ENCODE peak calls at places on chromosomes 11 and 22, in four cellular contexts. R is A549, S is HepG2, H is GM12878. Q is an unnamed sample.
A peak's percentile ranks its signal among the peaks of the same experiment; 100 is the strongest.

GRCh38 chr22:28222976-28223375 is 303.9 kb upstream of the PITPNB start:
- DNase-seq in R (no peak), S (no peak), H (no peak), Q (no peak)

GRCh38 chr22:48088226-48088625 is 1325.8 kb downstream of the TBC1D22A start:
- DNase-seq in R (no peak), S (no peak), H (no peak), Q (no peak)

GRCh38 chr11:133978816-133979215 is 22.0 kb upstream of the IGSF9B start:
- DNase-seq in R (no peak), S (no peak), H (no peak), Q (no peak)

GRCh38 chr11:71202966-71203365 is 49.4 kb downstream of the SHANK2 start:
- DNase-seq in R (no peak), S (no peak), H (no peak), Q (no peak)

GRCh38 chr11:78662811-78663210 is 88.1 kb upstream of the NARS2 start:
- DNase-seq in R (no peak), S (no peak), H (no peak), Q (no peak)

GRCh38 chr11:32435511-32435946 is at the start of gene WT1:
- DNase-seq in R (peak; percentile 64), S (no peak), H (no peak), Q (peak; percentile 90)

GRCh38 chr11:118834428-118835028 is 43.6 kb upstream of the DDX6 start:
- DNase-seq in R (no peak), S (no peak), H (no peak), Q (no peak)

GRCh38 chr11:65445101-65445603 is 22.6 kb downstream of the NEAT1 start:
- DNase-seq in R (no peak), S (no peak), H (no peak), Q (no peak)

GRCh38 chr11:73234403-73235181 is 16.5 kb downstream of the P2RY2 start:
- DNase-seq in R (no peak), S (no peak), H (no peak), Q (no peak)

GRCh38 chr22:27911329-27911728 is 7.7 kb downstream of the PITPNB start:
- DNase-seq in R (no peak), S (no peak), H (no peak), Q (no peak)

GRCh38 chr11:16920559-16920958 is 93.7 kb downstream of the PLEKHA7 start:
- DNase-seq in R (no peak), S (no peak), H (no peak), Q (no peak)

GRCh38 chr11:93849751-93850584 is 450 bp downstream of the VSTM5 start:
- DNase-seq in R (peak; percentile 11), S (no peak), H (no peak), Q (peak; percentile 41)

GRCh38 chr22:23685205-23685784 is 5.5 kb upstream of the RGL4 start:
- DNase-seq in R (no peak), S (no peak), H (no peak), Q (peak; percentile 24)

GRCh38 chr11:4578624-4579023 is 2.9 kb upstream of the OR52I2 start:
- DNase-seq in R (no peak), S (no peak), H (no peak), Q (no peak)

GRCh38 chr22:30246962-30247376 is 410 bp upstream of the LIF start:
- DNase-seq in R (no peak), S (no peak), H (no peak), Q (no peak)

GRCh38 chr11:116984589-116984988 is 113.6 kb downstream of the SIK3 start:
- DNase-seq in R (no peak), S (no peak), H (no peak), Q (no peak)

GRCh38 chr11:8758619-8759169 is 76.1 kb downstream of the RPL27A start:
- DNase-seq in R (no peak), S (no peak), H (no peak), Q (no peak)

GRCh38 chr11:70089631-70090030 is 11.5 kb downstream of the ANO1 start:
- DNase-seq in R (no peak), S (no peak), H (no peak), Q (no peak)

GRCh38 chr11:69588270-69588669 is 52.7 kb upstream of the CCND1 start:
- DNase-seq in R (peak; percentile 66), S (peak; percentile 28), H (no peak), Q (no peak)

GRCh38 chr22:45907996-45908395 is 69.0 kb downstream of the WNT7B start:
- DNase-seq in R (no peak), S (no peak), H (no peak), Q (no peak)

GRCh38 chr22:45905326-45905923 is 71.5 kb downstream of the WNT7B start:
- DNase-seq in R (no peak), S (no peak), H (no peak), Q (no peak)

GRCh38 chr22:45906946-45907345 is 70.0 kb downstream of the WNT7B start:
- DNase-seq in R (no peak), S (no peak), H (no peak), Q (no peak)

GRCh38 chr22:45907378-45907777 is 69.6 kb downstream of the WNT7B start:
- DNase-seq in R (no peak), S (no peak), H (no peak), Q (no peak)

GRCh38 chr22:45905924-45906865 is 70.8 kb downstream of the WNT7B start:
- DNase-seq in R (no peak), S (no peak), H (no peak), Q (no peak)
- TF ChIP-seq SMC3 in R (no peak), S (no peak), H (no peak), Q (no peak)

DNA sequence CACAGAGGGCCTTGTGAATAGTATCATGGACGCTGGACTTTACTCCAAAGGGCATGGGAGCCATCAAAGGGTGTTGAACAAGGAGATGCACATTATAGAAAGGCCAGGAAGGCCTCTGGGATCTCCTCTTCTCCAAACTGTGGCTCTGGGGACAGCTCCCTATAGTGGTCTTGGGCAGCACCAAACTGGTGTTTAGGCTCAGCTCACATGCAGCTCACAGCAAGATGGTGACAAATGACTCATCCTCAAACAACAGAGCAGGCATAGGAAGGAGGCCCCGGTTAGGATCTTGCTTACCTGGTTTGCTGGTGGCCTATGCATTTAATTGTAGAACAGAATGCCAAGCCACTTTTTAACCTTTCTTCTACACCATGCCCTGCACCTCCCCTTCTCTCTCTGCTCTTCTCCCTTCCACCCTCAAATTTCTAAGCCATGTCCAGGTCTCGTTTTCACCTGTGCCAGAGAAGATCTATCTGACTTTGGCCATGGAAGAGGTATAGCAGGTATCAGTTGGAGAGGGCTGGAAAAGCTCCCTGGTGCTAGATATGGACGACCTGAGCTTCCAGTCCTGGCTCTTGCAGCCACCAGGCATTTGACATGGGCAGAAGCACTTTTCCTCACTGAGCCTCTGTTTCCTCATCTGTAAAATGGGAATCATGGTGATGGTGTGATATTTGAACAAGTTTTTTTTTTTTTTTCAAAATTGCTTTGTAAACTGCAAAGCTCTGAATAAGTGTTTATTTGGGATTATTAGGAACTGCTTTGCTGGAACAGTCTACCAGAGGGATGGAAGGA is 14.4 kb upstream of the EHF start:
- DNase-seq in R (no peak), S (peak; percentile 30), H (no peak), Q (no peak)
- TF ChIP-seq JUNB in R (no peak), S (no peak), H (no peak), Q (no peak)

GRCh38 chr11:57514538-57515331 is 767 bp downstream of the SLC43A1 start:
- DNase-seq in R (no peak), S (peak; percentile 46), H (no peak), Q (peak; percentile 76)
- TF ChIP-seq SMC3 in R (no peak), S (no peak), H (no peak), Q (no peak)

GRCh38 chr11:76453248-76453647 is 8.4 kb downstream of the EMSY start:
- DNase-seq in R (no peak), S (no peak), H (no peak), Q (no peak)

GRCh38 chr11:76459299-76459698 is 14.5 kb downstream of the EMSY start:
- DNase-seq in R (peak; percentile 30), S (no peak), H (no peak), Q (peak; percentile 20)

GRCh38 chr11:76456571-76456970 is 11.8 kb downstream of the EMSY start:
- DNase-seq in R (no peak), S (no peak), H (no peak), Q (no peak)

GRCh38 chr11:76455331-76455730 is 10.5 kb downstream of the EMSY start:
- DNase-seq in R (no peak), S (no peak), H (no peak), Q (no peak)

DNA sequence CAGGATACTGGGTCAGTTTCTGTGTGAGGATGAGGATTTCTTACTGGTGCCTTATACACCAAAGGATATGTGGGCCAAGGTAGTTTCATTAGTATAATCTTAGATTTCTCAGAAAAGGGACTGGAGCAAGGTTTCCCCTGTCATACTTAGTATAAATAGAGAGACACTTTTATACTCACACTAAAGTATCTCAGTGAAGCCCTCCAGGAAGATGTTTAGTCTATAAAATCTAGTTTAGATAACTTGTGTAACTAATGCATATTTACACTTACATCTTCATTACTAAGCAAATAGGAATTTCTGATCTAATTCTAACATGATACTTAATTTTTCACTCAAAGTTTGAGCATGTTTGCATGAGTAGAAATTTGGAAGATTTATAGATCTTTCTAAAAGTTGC is 11.1 kb downstream of the EMSY start:
- DNase-seq in R (no peak), S (no peak), H (no peak), Q (no peak)
- TF ChIP-seq JUNB in R (no peak), S (no peak), H (no peak), Q (no peak)

GRCh38 chr11:3220521-3221407 is 2.2 kb upstream of the MRGPRG start:
- DNase-seq in R (no peak), S (no peak), H (no peak), Q (no peak)
- TF ChIP-seq SMC3 in R (no peak), S (no peak), H (no peak), Q (no peak)

DNA sequence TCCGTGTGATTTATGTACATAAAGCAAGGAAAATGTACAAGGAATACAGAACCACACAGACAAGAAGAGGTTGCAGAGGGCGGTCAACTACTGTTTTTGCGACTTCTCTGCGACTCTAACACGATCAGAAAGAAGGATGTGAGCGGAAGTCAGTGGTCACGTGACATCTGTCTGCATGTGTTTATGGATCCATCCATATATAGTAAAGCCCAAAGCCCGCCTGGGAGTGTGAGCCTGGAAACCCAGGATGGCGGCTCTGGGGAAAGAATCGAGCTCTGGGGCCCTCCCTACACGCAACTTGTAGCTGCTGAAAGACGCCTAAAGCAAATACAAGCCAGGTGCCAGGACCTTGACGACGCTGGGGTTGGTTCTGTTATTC is 8.8 kb downstream of the OSBPL5 start:
- DNase-seq in R (no peak), S (no peak), H (no peak), Q (no peak)
- TF ChIP-seq JUNB in R (no peak), S (no peak), H (no peak), Q (no peak)

DNA sequence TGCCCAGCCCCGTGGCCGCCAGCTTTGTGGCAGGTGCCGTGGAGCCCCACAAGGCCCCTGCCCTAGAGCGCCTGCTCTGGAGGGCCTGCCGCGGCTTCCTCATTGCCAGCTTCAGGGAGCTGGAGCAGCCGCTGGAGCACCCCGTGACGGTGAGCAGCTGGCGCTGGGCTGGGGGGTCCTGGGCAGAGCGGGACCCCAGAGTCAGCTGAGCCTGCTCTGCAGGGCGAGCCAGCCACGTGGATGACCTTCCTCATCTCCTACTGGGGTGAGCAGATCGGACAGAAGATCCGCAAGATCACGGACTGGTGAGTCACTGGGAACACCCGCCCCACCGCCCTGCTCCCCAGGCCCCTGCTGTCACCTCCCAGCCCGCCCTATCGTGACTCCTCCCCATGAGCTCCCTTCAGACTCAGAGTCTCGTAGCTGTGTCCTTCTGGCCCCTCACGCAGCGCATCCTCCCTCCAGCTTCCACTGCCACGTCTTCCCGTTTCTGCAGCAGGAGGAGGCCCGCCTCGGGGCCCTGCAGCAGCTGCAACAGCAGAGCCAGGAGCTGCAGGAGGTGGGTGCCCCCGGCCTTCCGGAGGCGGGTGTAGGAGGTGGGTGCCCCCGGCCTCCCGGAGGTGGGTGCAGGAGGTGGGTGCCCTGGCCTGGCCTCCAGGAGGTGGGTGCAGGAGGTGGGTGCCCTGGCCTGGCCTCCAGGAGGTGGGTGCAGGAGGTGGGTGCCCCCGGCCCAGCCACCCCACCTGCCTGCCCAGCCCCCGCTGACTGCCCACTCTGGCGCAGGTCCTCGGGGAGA is 4.7 kb downstream of the TCIRG1 start:
- DNase-seq in R (peak; percentile 53), S (no peak), H (no peak), Q (peak; percentile 93)
- TF ChIP-seq SMC3 in R (no peak), S (no peak), H (no peak), Q (no peak)

GRCh38 chr11:120211522-120212258 is 858 bp downstream of the OAF start:
- DNase-seq in R (no peak), S (no peak), H (no peak), Q (no peak)
- TF ChIP-seq JUNB in R (no peak), S (no peak), H (no peak), Q (no peak)